ENCODE peak calls at places on chromosomes 16 and 17, in eight cellular contexts. B, L, T, Y, C, Q, P and J are unnamed samples.

GRCh38 chr16:23174622-23175021 is 7.9 kb upstream of the SCNN1G start:
- DNase-seq in B (no peak), L (no peak), T (no peak), Y (peak), C (no peak), Q (no peak), P (no peak), J (no peak)

GRCh38 chr17:50589112-50589712 is 28.7 kb downstream of the CACNA1G start:
- DNase-seq in B (no peak), L (no peak), T (no peak), Y (peak), C (no peak), Q (no peak), P (no peak), J (no peak)

GRCh38 chr17:47821031-47821423 is 567 bp downstream of the OSBPL7 start:
- DNase-seq in B (no peak), L (no peak), T (no peak), Y (no peak), C (no peak), Q (no peak), P (no peak), J (no peak)

GRCh38 chr17:43517615-43518386 is 28.3 kb downstream of the ETV4 start:
- DNase-seq in B (peak), L (no peak), T (no peak), Y (peak), C (no peak), Q (no peak), P (no peak), J (no peak)

GRCh38 chr16:15403392-15403995 is 7.9 kb downstream of the MPV17L start:
- DNase-seq in B (no peak), L (no peak), T (no peak), Y (no peak), C (no peak), Q (no peak), P (no peak), J (no peak)

GRCh38 chr16:30567991-30568638 is 3.4 kb downstream of the ZNF688 start:
- DNase-seq in B (peak), L (no peak), T (peak), Y (peak), C (peak), Q (no peak), P (peak), J (peak)

GRCh38 chr17:81821603-81822311 is 11.3 kb downstream of the MCRIP1 start:
- DNase-seq in B (peak), L (no peak), T (no peak), Y (peak), C (no peak), Q (peak), P (no peak), J (peak)

GRCh38 chr17:42248351-42249179 is 27.6 kb downstream of the STAT5B start:
- DNase-seq in B (peak), L (no peak), T (peak), Y (peak), C (peak), Q (no peak), P (peak), J (peak)

GRCh38 chr17:33091271-33091670 is 99.6 kb downstream of the SPACA3 start:
- DNase-seq in B (no peak), L (no peak), T (no peak), Y (no peak), C (no peak), Q (no peak), P (no peak), J (no peak)

GRCh38 chr16:2507052-2507678 is 6.6 kb upstream of the ATP6V0C start:
- DNase-seq in B (no peak), L (no peak), T (no peak), Y (no peak), C (no peak), Q (no peak), P (no peak), J (peak)

GRCh38 chr17:15928286-15928785 is 16.6 kb upstream of the ADORA2B start:
- DNase-seq in B (no peak), L (no peak), T (no peak), Y (no peak), C (no peak), Q (no peak), P (peak), J (no peak)

GRCh38 chr17:78412403-78412802 is 34.0 kb downstream of the PGS1 start:
- DNase-seq in B (peak), L (no peak), T (peak), Y (no peak), C (no peak), Q (no peak), P (peak), J (peak)

GRCh38 chr17:64773836-64774761 is 112.0 kb upstream of the SMURF2 start:
- DNase-seq in B (no peak), L (no peak), T (no peak), Y (peak), C (no peak), Q (peak), P (peak), J (no peak)

GRCh38 chr16:8963010-8963824 is 489 bp downstream of the USP7 start:
- DNase-seq in B (peak), L (no peak), T (no peak), Y (no peak), C (no peak), Q (no peak), P (peak), J (peak)

GRCh38 chr17:42313773-42314566 is 25.7 kb downstream of the STAT5A start:
- DNase-seq in B (no peak), L (no peak), T (peak), Y (no peak), C (no peak), Q (no peak), P (peak), J (no peak)

GRCh38 chr17:2598166-2598565 is 4.7 kb downstream of the PAFAH1B1 start:
- DNase-seq in B (no peak), L (no peak), T (no peak), Y (peak), C (no peak), Q (no peak), P (no peak), J (no peak)

GRCh38 chr17:81422776-81423697 is 27.8 kb downstream of the BAHCC1 start:
- DNase-seq in B (no peak), L (no peak), T (no peak), Y (peak), C (no peak), Q (peak), P (no peak), J (no peak)

GRCh38 chr17:68398731-68399637 is 58.3 kb downstream of the WIPI1 start:
- DNase-seq in B (peak), L (peak), T (no peak), Y (peak), C (no peak), Q (peak), P (peak), J (peak)

GRCh38 chr17:55527520-55528118 is 16.4 kb upstream of the SMIM36 start:
- DNase-seq in B (peak), L (no peak), T (no peak), Y (peak), C (no peak), Q (peak), P (no peak), J (no peak)

GRCh38 chr17:78343099-78343432 is 16.8 kb downstream of the SOCS3 start:
- DNase-seq in B (no peak), L (no peak), T (no peak), Y (peak), C (no peak), Q (no peak), P (peak), J (peak)

GRCh38 chr16:30875881-30876791 is 17.7 kb downstream of the BCL7C start:
- DNase-seq in B (peak), L (no peak), T (no peak), Y (peak), C (no peak), Q (no peak), P (peak), J (no peak)

GRCh38 chr17:59493867-59494266 is 71.5 kb upstream of the DHX40 start:
- DNase-seq in B (no peak), L (no peak), T (no peak), Y (no peak), C (no peak), Q (peak), P (no peak), J (no peak)

GRCh38 chr17:42894283-42895184 is 6.1 kb upstream of the G6PC1 start:
- DNase-seq in B (no peak), L (no peak), T (no peak), Y (no peak), C (no peak), Q (no peak), P (no peak), J (no peak)

GRCh38 chr16:88759245-88759975 is 25.6 kb downstream of the PIEZO1 start:
- DNase-seq in B (peak), L (no peak), T (peak), Y (no peak), C (no peak), Q (peak), P (peak), J (peak)

GRCh38 chr17:62933986-62934385 is 32.0 kb upstream of the TANC2 start:
- DNase-seq in B (no peak), L (peak), T (no peak), Y (no peak), C (no peak), Q (no peak), P (no peak), J (no peak)

GRCh38 chr17:27802033-27802432 is 1.7 kb upstream of the NOS2 start:
- DNase-seq in B (no peak), L (no peak), T (no peak), Y (no peak), C (no peak), Q (no peak), P (no peak), J (no peak)

GRCh38 chr16:79380990-79381389 is 219.5 kb downstream of the MAF start:
- DNase-seq in B (peak), L (no peak), T (no peak), Y (no peak), C (no peak), Q (peak), P (peak), J (no peak)